ENCODE peak calls at places on chromosomes 12 and 14, in six cellular contexts. One of them, this sample, is unnamed.

GRCh38 chr12:50572275-50572674 is 67.5 kb downstream of the DIP2B start:
- DNase-seq in GM03348: peak; percentile 83
- DNase-seq in retinal pigment epithelial cell: peak; percentile 55
- DNase-seq in SW 1271: no peak
- DNase-seq in NCI-H748 treated with DMSO at 0.1 percent for 48 hours: no peak
- DNase-seq in left kidney: peak; percentile 14
- DNase-seq in this sample: peak; percentile 58

GRCh38 chr14:75234173-75234855 is 44.3 kb upstream of the FOS start:
- DNase-seq in left kidney: no peak
- DNase-seq in NCI-H748 treated with DMSO at 0.1 percent for 48 hours: no peak
- DNase-seq in GM03348: peak; percentile 46
- DNase-seq in SW 1271: no peak
- DNase-seq in retinal pigment epithelial cell: peak; percentile 75
- DNase-seq in this sample: peak; percentile 46

GRCh38 chr12:50508420-50508819 is 3.6 kb downstream of the DIP2B start:
- DNase-seq in NCI-H748 treated with DMSO at 0.1 percent for 48 hours: no peak
- DNase-seq in SW 1271: no peak
- DNase-seq in left kidney: no peak
- DNase-seq in GM03348: no peak
- DNase-seq in retinal pigment epithelial cell: no peak
- DNase-seq in this sample: no peak

GRCh38 chr14:94361682-94362081 is 26.7 kb downstream of the SERPINA1 start:
- DNase-seq in retinal pigment epithelial cell: no peak
- DNase-seq in GM03348: no peak
- DNase-seq in NCI-H748 treated with DMSO at 0.1 percent for 48 hours: no peak
- DNase-seq in left kidney: no peak
- DNase-seq in SW 1271: no peak
- DNase-seq in this sample: no peak

GRCh38 chr14:34461334-34462131 is 507 bp downstream of the SPTSSA start:
- DNase-seq in left kidney: peak; percentile 90
- DNase-seq in GM03348: peak; percentile 37
- DNase-seq in retinal pigment epithelial cell: no peak
- DNase-seq in NCI-H748 treated with DMSO at 0.1 percent for 48 hours: peak; percentile 24
- DNase-seq in SW 1271: no peak
- DNase-seq in this sample: peak; percentile 56

GRCh38 chr14:65103150-65103760 is 938 bp upstream of the MAX start:
- DNase-seq in GM03348: peak; percentile 44
- DNase-seq in SW 1271: peak; percentile 47
- DNase-seq in NCI-H748 treated with DMSO at 0.1 percent for 48 hours: peak; percentile 67
- DNase-seq in retinal pigment epithelial cell: no peak
- DNase-seq in left kidney: no peak
- DNase-seq in this sample: peak; percentile 29

GRCh38 chr12:80794506-80794905 is 77.8 kb downstream of the MYF5 start:
- DNase-seq in left kidney: no peak
- DNase-seq in SW 1271: no peak
- DNase-seq in retinal pigment epithelial cell: no peak
- DNase-seq in GM03348: no peak
- DNase-seq in NCI-H748 treated with DMSO at 0.1 percent for 48 hours: no peak
- DNase-seq in this sample: no peak

GRCh38 chr12:17829813-17830212 is 260.2 kb downstream of the RERGL start:
- DNase-seq in NCI-H748 treated with DMSO at 0.1 percent for 48 hours: no peak
- DNase-seq in GM03348: no peak
- DNase-seq in left kidney: no peak
- DNase-seq in SW 1271: no peak
- DNase-seq in retinal pigment epithelial cell: no peak
- DNase-seq in this sample: no peak

GRCh38 chr12:10584415-10584814 is 29.0 kb downstream of the MAGOHB start:
- DNase-seq in retinal pigment epithelial cell: no peak
- DNase-seq in NCI-H748 treated with DMSO at 0.1 percent for 48 hours: no peak
- DNase-seq in GM03348: no peak
- DNase-seq in left kidney: no peak
- DNase-seq in SW 1271: no peak
- DNase-seq in this sample: no peak

GRCh38 chr14:51575225-51576111 is 76.2 kb upstream of the FRMD6 start:
- DNase-seq in GM03348: peak; percentile 17
- DNase-seq in left kidney: no peak
- DNase-seq in SW 1271: no peak
- DNase-seq in retinal pigment epithelial cell: no peak
- DNase-seq in NCI-H748 treated with DMSO at 0.1 percent for 48 hours: no peak
- DNase-seq in this sample: no peak

GRCh38 chr12:62260733-62261683 is 804 bp downstream of the USP15 start:
- DNase-seq in retinal pigment epithelial cell: no peak
- DNase-seq in SW 1271: no peak
- DNase-seq in left kidney: peak; percentile 69
- DNase-seq in NCI-H748 treated with DMSO at 0.1 percent for 48 hours: peak; percentile 63
- DNase-seq in GM03348: peak; percentile 50
- DNase-seq in this sample: peak; percentile 44

This sample was measured in PC-3.